ENCODE peak calls at places on chromosomes 5 and 9, in six cellular contexts. H is HuH-7.5, U is T-helper 1 cell, N is AG10803, J is epithelial cell of esophagus, D is adrenal gland. V is an unnamed sample.

GRCh38 chr5:177399903-177400868 is at the start of gene PFN3:
- DNase-seq in H (no peak), U (no peak), N (peak), J (no peak), D (no peak), V (no peak)

GRCh38 chr5:74231697-74232096 is 408.8 kb downstream of the ENC1 start:
- DNase-seq in H (no peak), U (no peak), N (no peak), J (peak), D (no peak), V (no peak)

GRCh38 chr9:110031511-110032173 is 176.3 kb downstream of the C9orf152 start:
- DNase-seq in H (no peak), U (no peak), N (peak), J (peak), D (no peak), V (no peak)

GRCh38 chr9:15856591-15856990 is 303.7 kb downstream of the CCDC171 start:
- DNase-seq in H (no peak), U (no peak), N (peak), J (peak), D (no peak), V (no peak)

GRCh38 chr9:98432134-98432533 is 176.7 kb upstream of the TBC1D2 start:
- DNase-seq in H (no peak), U (no peak), N (no peak), J (no peak), D (no peak), V (no peak)

GRCh38 chr9:117704024-117704575 is at the start of gene TLR4:
- DNase-seq in H (no peak), U (no peak), N (peak), J (peak), D (peak), V (no peak)

GRCh38 chr9:16718952-16719351 is 151.5 kb downstream of the BNC2 start:
- DNase-seq in H (no peak), U (no peak), N (no peak), J (no peak), D (no peak), V (no peak)

GRCh38 chr5:56006094-56006493 is 11.3 kb upstream of the IL6ST start:
- DNase-seq in H (no peak), U (no peak), N (no peak), J (no peak), D (no peak), V (no peak)

GRCh38 chr9:130292104-130292503 is 26.5 kb downstream of the HMCN2 start:
- DNase-seq in H (no peak), U (no peak), N (peak), J (no peak), D (no peak), V (no peak)

GRCh38 chr5:66224773-66225553 is 80.9 kb downstream of the SREK1 start:
- DNase-seq in H (no peak), U (no peak), N (no peak), J (no peak), D (no peak), V (no peak)

GRCh38 chr5:71873202-71873601 is 154.1 kb downstream of the CARTPT start:
- DNase-seq in H (no peak), U (no peak), N (no peak), J (peak), D (no peak), V (no peak)

GRCh38 chr5:1727571-1727970 is 72.1 kb downstream of the MRPL36 start:
- DNase-seq in H (no peak), U (no peak), N (no peak), J (no peak), D (no peak), V (no peak)

GRCh38 chr5:165525268-165525667 is 2019.8 kb downstream of the MAT2B start:
- DNase-seq in H (no peak), U (no peak), N (no peak), J (peak), D (no peak), V (no peak)

GRCh38 chr9:27474350-27474749 is 49.7 kb upstream of the IFNK start:
- DNase-seq in H (no peak), U (no peak), N (no peak), J (no peak), D (no peak), V (no peak)

GRCh38 chr9:84622981-84623380 is 46.5 kb upstream of the NTRK2 start:
- DNase-seq in H (no peak), U (no peak), N (no peak), J (no peak), D (no peak), V (no peak)

GRCh38 chr9:85743290-85744128 is 1.8 kb upstream of the AGTPBP1 start:
- DNase-seq in H (no peak), U (no peak), N (peak), J (peak), D (no peak), V (no peak)

GRCh38 chr9:36064448-36065037 is 27.8 kb downstream of the RECK start:
- DNase-seq in H (no peak), U (no peak), N (peak), J (peak), D (no peak), V (no peak)

GRCh38 chr9:114803886-114804285 is 2.0 kb downstream of the TNFSF15 start:
- DNase-seq in H (no peak), U (no peak), N (peak), J (no peak), D (no peak), V (no peak)

GRCh38 chr5:6424110-6424659 is 24.5 kb upstream of the UBE2QL1 start:
- DNase-seq in H (no peak), U (no peak), N (no peak), J (no peak), D (no peak), V (no peak)

GRCh38 chr9:111743275-111743674 is 51.5 kb downstream of the SHOC1 start:
- DNase-seq in H (no peak), U (no peak), N (peak), J (peak), D (no peak), V (no peak)

GRCh38 chr5:134568339-134568700 is 42.9 kb downstream of the JADE2 start:
- DNase-seq in H (no peak), U (no peak), N (no peak), J (no peak), D (no peak), V (no peak)

GRCh38 chr9:109968702-109969450 is 188.9 kb downstream of the PALM2AKAP2 start:
- DNase-seq in H (no peak), U (no peak), N (peak), J (peak), D (peak), V (no peak)

GRCh38 chr9:133119039-133119438 is 2.0 kb downstream of the RALGDS start:
- DNase-seq in H (no peak), U (no peak), N (no peak), J (no peak), D (no peak), V (no peak)

V was measured in activated gamma-delta T cell treated with anti-CD3 and anti-CD28 coated beads, Interleukin-2, amount 50 U/mL, for 16 hours.